ENCODE peak calls at places on chromosomes 2 and 18, in five cellular contexts. T is tibial artery, V is Panc1, W is dorsolateral prefrontal cortex, I is cardiac muscle cell. U is an unnamed sample.

GRCh38 chr2:109284816-109285215 is 155.8 kb downstream of the SH3RF3 start:
- DNase-seq in T (no peak), W (no peak), I (no peak), V (no peak), U (no peak)

GRCh38 chr2:160110674-160111239 is 48.3 kb upstream of the PLA2R1 start:
- DNase-seq in I (no peak), W (no peak), T (no peak), V (no peak), U (no peak)

GRCh38 chr2:231308631-231309414 is 86.7 kb upstream of the B3GNT7 start:
- DNase-seq in W (peak), I (no peak), T (no peak), V (no peak), U (no peak)

GRCh38 chr2:108987111-108987510 is 1.9 kb downstream of the EDAR start:
- DNase-seq in I (no peak), V (no peak), T (no peak), W (no peak), U (no peak)

GRCh38 chr2:134206573-134206972 is 47.3 kb upstream of the MGAT5 start:
- DNase-seq in W (no peak), V (no peak), T (peak), I (no peak), U (no peak)

GRCh38 chr2:148909114-148909513 is 34.1 kb downstream of the KIF5C start:
- DNase-seq in T (no peak), W (no peak), I (no peak), V (no peak), U (no peak)

GRCh38 chr2:43068730-43069517 is 157.5 kb downstream of the ZFP36L2 start:
- DNase-seq in T (no peak), W (no peak), V (no peak), I (no peak), U (no peak)

GRCh38 chr18:26556573-26556972 is 8.2 kb upstream of the KCTD1 start:
- DNase-seq in I (no peak), T (no peak), W (no peak), V (no peak), U (no peak)

GRCh38 chr2:135987441-135987840 is 2.0 kb upstream of the DARS1 start:
- DNase-seq in T (no peak), W (no peak), I (no peak), V (no peak), U (no peak)

GRCh38 chr2:234032301-234032856 is 18.1 kb upstream of the SPP2 start:
- DNase-seq in I (no peak), T (no peak), W (no peak), V (no peak), U (no peak)

GRCh38 chr2:50963734-50964133 is 68.2 kb downstream of the NRXN1 start:
- DNase-seq in W (no peak), T (no peak), V (no peak), I (no peak), U (no peak)

GRCh38 chr2:150136407-150136806 is 351.1 kb downstream of the RND3 start:
- DNase-seq in I (no peak), V (no peak), T (no peak), W (no peak), U (no peak)

GRCh38 chr18:55779711-55780590 is 192.0 kb upstream of the TCF4 start:
- DNase-seq in W (peak), V (no peak), I (peak), T (no peak), U (no peak)

GRCh38 chr2:61537590-61538178 is 472 bp downstream of the XPO1 start:
- DNase-seq in T (peak), W (no peak), I (no peak), V (no peak), U (no peak)

GRCh38 chr2:216807861-216808272 is 52.0 kb downstream of the TNP1 start:
- DNase-seq in T (no peak), V (no peak), I (no peak), W (no peak), U (no peak)

GRCh38 chr2:172465417-172466334 is 38.3 kb downstream of the ITGA6 start:
- DNase-seq in I (peak), T (peak), V (peak), W (peak), U (no peak)

GRCh38 chr2:237227190-237227988 is 141.7 kb downstream of the COPS8 start:
- DNase-seq in I (no peak), V (no peak), T (no peak), W (no peak), U (peak)

GRCh38 chr2:165371356-165371755 is 98.1 kb upstream of the CSRNP3 start:
- DNase-seq in V (no peak), I (peak), T (no peak), W (no peak), U (no peak)

GRCh38 chr2:54634564-54635511 is 88.6 kb upstream of the EML6 start:
- DNase-seq in I (no peak), T (peak), V (no peak), W (no peak), U (no peak)

GRCh38 chr2:224608104-224608503 is 22.9 kb upstream of the CUL3 start:
- DNase-seq in W (no peak), V (no peak), T (no peak), I (no peak), U (no peak)

DNA sequence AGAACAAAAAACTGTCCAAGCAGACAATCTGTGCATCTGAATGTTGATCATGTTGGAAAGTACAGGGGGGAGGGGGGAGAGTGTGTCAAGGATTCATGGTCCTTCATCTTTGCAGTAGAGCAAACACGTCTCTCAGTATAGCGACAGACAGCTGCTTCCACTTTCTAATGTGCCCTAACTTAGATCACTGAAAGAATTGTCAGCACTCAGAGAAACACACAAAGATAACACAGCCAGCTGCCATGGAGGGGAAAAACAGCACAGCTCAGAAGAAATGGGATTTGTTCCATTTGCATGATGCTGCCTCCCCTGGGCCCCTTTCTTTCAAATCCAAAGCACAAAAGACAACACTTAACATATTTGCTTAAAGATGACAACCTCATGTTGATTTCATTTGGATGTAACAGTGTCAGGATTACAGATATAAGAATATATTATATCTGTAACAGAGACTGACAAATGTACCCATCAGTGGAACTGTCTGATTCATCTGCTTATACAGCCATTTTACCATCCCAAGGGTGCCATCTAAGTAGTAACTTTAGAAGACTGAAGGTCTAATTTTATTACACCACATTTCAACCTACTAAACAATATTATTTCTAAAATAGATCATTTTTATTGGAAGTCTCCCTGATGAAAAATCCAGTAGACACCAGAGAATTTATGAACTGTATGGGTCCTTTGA is 17.7 kb downstream of the FIGN start:
- DNase-seq in V (no peak), T (no peak), W (no peak), I (peak), U (no peak)
- H3K4me3 ChIP-seq in V (no peak), T (no peak), W (no peak), I (no peak), U (no peak)

GRCh38 chr2:113211226-113212105 is 37.7 kb downstream of the PSD4 start:
- DNase-seq in V (no peak), I (no peak), T (peak), W (no peak), U (peak)

GRCh38 chr2:113213061-113213930 is 39.5 kb downstream of the PSD4 start:
- DNase-seq in T (no peak), I (no peak), W (no peak), V (no peak), U (no peak)

GRCh38 chr2:113209869-113210305 is 36.1 kb downstream of the PSD4 start:
- DNase-seq in W (no peak), V (no peak), I (no peak), T (no peak), U (no peak)

GRCh38 chr2:113214141-113214540 is 40.4 kb downstream of the PSD4 start:
- DNase-seq in V (no peak), T (no peak), W (no peak), I (no peak), U (no peak)

DNA sequence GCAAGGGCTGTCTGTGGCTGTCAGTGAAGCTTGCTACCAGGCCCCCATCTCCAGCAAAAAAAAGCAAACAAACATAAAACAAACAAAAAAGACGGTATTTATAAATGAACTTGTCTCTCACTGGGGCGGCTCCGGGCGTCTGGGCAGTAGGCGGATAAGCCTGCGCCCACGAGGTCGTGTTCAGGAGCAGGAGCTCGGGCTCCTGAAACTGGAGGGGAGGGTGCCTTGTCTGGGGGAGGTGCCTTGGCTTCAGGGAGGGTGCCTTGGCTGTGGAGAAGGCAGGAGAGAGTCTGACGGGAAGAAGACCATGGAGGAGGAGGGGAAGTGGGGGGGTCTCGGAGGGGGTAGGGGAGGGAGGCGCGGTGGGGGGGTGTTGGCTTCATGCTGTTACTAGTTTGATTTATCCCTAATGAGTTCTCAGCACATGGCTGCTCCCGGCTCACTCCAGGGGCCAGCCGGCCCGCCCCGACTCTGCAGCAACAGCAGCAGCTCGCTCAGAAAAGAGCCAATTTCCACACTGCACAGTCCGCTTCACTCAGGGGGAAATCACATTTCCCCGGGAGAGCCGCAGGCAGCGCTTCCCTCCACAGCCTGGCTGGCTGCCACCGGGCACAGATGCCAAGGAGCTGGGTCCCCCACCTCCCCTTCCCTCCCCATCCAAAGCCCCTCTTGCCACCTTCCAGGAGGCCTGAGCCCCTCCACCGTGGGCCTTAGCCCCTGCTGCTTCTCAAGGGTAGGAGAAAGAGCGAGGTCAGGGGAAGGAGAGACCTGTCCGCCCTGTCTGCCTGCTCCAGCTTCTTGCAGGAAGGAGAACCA is 38.7 kb downstream of the PSD4 start:
- DNase-seq in V (no peak), W (no peak), I (no peak), T (peak), U (no peak)
- H3K4me3 ChIP-seq in V (no peak), W (no peak), I (no peak), T (no peak), U (no peak)

GRCh38 chr2:1731512-1731962 is 12.8 kb downstream of the PXDN start:
- DNase-seq in W (peak), I (no peak), T (peak), V (no peak), U (no peak)
- H3K4me3 ChIP-seq in W (no peak), I (no peak), T (no peak), V (no peak), U (no peak)

GRCh38 chr2:144324446-144325045 is 195.4 kb downstream of the ZEB2 start:
- DNase-seq in T (no peak), W (no peak), I (no peak), V (no peak), U (no peak)
- H3K4me3 ChIP-seq in T (no peak), W (no peak), I (no peak), V (no peak), U (no peak)